ENCODE peak calls at places on chromosomes 5 and 9, in five cellular contexts. T is GM13976, A is T-helper 2 cell, J is hippocampal formation, U is posterior vena cava. G is an unnamed sample.

GRCh38 chr9:129914051-129914450 is 78.8 kb downstream of the USP20 start:
- DNase-seq in T (no peak), U (no peak), A (no peak), J (no peak), G (no peak)

GRCh38 chr9:16726023-16726422 is 144.4 kb downstream of the BNC2 start:
- DNase-seq in U (no peak), J (no peak), T (no peak), A (no peak), G (no peak)

GRCh38 chr5:133895979-133896378 is 72.4 kb downstream of the C5orf15 start:
- DNase-seq in A (no peak), U (no peak), J (no peak), T (no peak), G (no peak)

GRCh38 chr5:127313847-127314473 is 23.4 kb downstream of the MEGF10 start:
- DNase-seq in U (peak), T (peak), A (peak), J (no peak), G (peak)

GRCh38 chr5:54309237-54309636 is 1.1 kb downstream of the ARL15 start:
- DNase-seq in U (no peak), J (peak), T (no peak), A (no peak), G (no peak)

GRCh38 chr5:60611099-60611719 is 88.8 kb downstream of the DEPDC1B start:
- DNase-seq in J (no peak), A (no peak), T (no peak), U (no peak), G (no peak)

GRCh38 chr5:163409384-163409783 is 28.0 kb upstream of the CCNG1 start:
- DNase-seq in A (no peak), T (no peak), U (no peak), J (no peak), G (no peak)

GRCh38 chr9:35733109-35733541 is 659 bp downstream of the CREB3 start:
- DNase-seq in A (no peak), U (no peak), T (peak), J (no peak), G (no peak)

GRCh38 chr5:102764381-102765005 is 9.4 kb downstream of the PAM start:
- DNase-seq in A (no peak), T (no peak), J (no peak), U (no peak), G (no peak)

GRCh38 chr5:112401924-112402323 is 17.2 kb downstream of the EPB41L4A start:
- DNase-seq in J (no peak), U (no peak), A (no peak), T (no peak), G (no peak)

GRCh38 chr5:66351822-66352221 is 207.7 kb downstream of the SREK1 start:
- DNase-seq in T (no peak), J (no peak), U (no peak), A (no peak), G (no peak)

GRCh38 chr5:62593331-62593730 is 14.7 kb downstream of the LRRC70 start:
- DNase-seq in T (no peak), U (no peak), J (no peak), A (no peak), G (no peak)

GRCh38 chr5:88214655-88215054 is 54.0 kb downstream of the TMEM161B start:
- DNase-seq in U (no peak), A (no peak), J (no peak), T (no peak), G (no peak)

GRCh38 chr9:110526426-110526825 is 53.1 kb downstream of the SVEP1 start:
- DNase-seq in J (no peak), T (no peak), U (no peak), A (no peak), G (no peak)

GRCh38 chr9:129910628-129911567 is 75.6 kb downstream of the USP20 start:
- DNase-seq in T (no peak), U (no peak), A (no peak), J (no peak), G (no peak)

GRCh38 chr9:104826911-104827310 is 63.0 kb downstream of the NIPSNAP3B start:
- DNase-seq in A (no peak), U (no peak), J (no peak), T (no peak), G (no peak)

GRCh38 chr9:101117091-101117490 is 88.6 kb downstream of the PLPPR1 start:
- DNase-seq in U (no peak), J (no peak), T (no peak), A (no peak), G (no peak)

GRCh38 chr9:37370282-37370681 is 52.2 kb upstream of the GRHPR start:
- DNase-seq in A (no peak), J (no peak), U (no peak), T (no peak), G (no peak)

GRCh38 chr5:87329114-87329513 is 61.4 kb downstream of the RASA1 start:
- DNase-seq in J (no peak), U (no peak), T (no peak), A (no peak), G (no peak)

GRCh38 chr5:37615184-37615583 is 224.7 kb downstream of the GDNF start:
- DNase-seq in U (no peak), A (no peak), T (no peak), J (no peak), G (no peak)

GRCh38 chr5:126718246-126718868 is 58.6 kb upstream of the LMNB1 start:
- DNase-seq in J (no peak), A (no peak), T (no peak), U (no peak), G (no peak)

GRCh38 chr5:143001764-143002351 is 231.7 kb downstream of the ARHGAP26 start:
- DNase-seq in U (no peak), J (no peak), A (no peak), T (no peak), G (no peak)

GRCh38 chr9:134301387-134302129 is 24.7 kb upstream of the RXRA start:
- DNase-seq in A (no peak), T (no peak), J (no peak), U (peak), G (peak)

GRCh38 chr5:19771174-19771835 is 216.7 kb downstream of the CDH18 start:
- DNase-seq in T (no peak), U (no peak), A (no peak), J (no peak), G (no peak)

GRCh38 chr9:134522976-134523375 is 118.6 kb upstream of the COL5A1 start:
- DNase-seq in U (peak), T (no peak), J (no peak), A (no peak), G (no peak)

GRCh38 chr5:177093803-177094202 is 7.1 kb downstream of the FGFR4 start:
- DNase-seq in U (no peak), A (no peak), T (no peak), J (no peak), G (no peak)

GRCh38 chr5:122508623-122509022 is 196.6 kb downstream of the SNCAIP start:
- DNase-seq in U (no peak), A (no peak), J (no peak), T (no peak), G (no peak)

GRCh38 chr9:82410306-82410705 is 421.7 kb downstream of the SPATA31D1 start:
- DNase-seq in A (no peak), J (no peak), T (peak), U (no peak), G (no peak)

GRCh38 chr9:120755827-120756434 is 37.3 kb downstream of the FBXW2 start:
- DNase-seq in U (no peak), A (no peak), T (peak), J (peak), G (peak)

G was measured in T-helper 1 cell.